ENCODE peak calls at places on chromosomes 6 and 20, in five cellular contexts. X, T, U, B and P are unnamed samples.

GRCh38 chr20:24773751-24774201 is 175.3 kb upstream of the CST7 start:
- DNase-seq in T (peak), U (no peak), B (no peak), X (peak), P (peak)

GRCh38 chr6:121760640-121761213 is 325.3 kb downstream of the GJA1 start:
- DNase-seq in U (no peak), T (no peak), X (no peak), B (no peak), P (no peak)

GRCh38 chr6:5095236-5095635 is 10.1 kb downstream of the PPP1R3G start:
- DNase-seq in X (no peak), B (no peak), U (no peak), T (no peak), P (no peak)

GRCh38 chr6:168043848-168044415 is 35.1 kb downstream of the FRMD1 start:
- DNase-seq in U (no peak), T (no peak), X (no peak), B (no peak), P (no peak)

GRCh38 chr6:90328004-90328403 is 31.4 kb upstream of the BACH2 start:
- DNase-seq in B (no peak), X (no peak), U (no peak), T (no peak), P (no peak)

GRCh38 chr20:58774214-58774613 is 76.5 kb downstream of the GNAS-AS1 start:
- DNase-seq in U (no peak), B (no peak), T (no peak), X (no peak), P (no peak)

GRCh38 chr20:18191336-18191735 is 53.7 kb downstream of the KAT14 start:
- DNase-seq in B (no peak), U (no peak), T (no peak), X (no peak), P (no peak)

GRCh38 chr6:124530926-124531325 is 431.3 kb upstream of the RNF217 start:
- DNase-seq in U (no peak), X (no peak), B (no peak), T (no peak), P (no peak)

GRCh38 chr6:28165566-28165965 is 23.9 kb downstream of the ZKSCAN8 start:
- DNase-seq in B (no peak), X (no peak), U (no peak), T (no peak), P (peak)

GRCh38 chr6:7242835-7243187 is 70.2 kb downstream of the SSR1 start:
- DNase-seq in U (no peak), X (no peak), T (no peak), B (no peak), P (no peak)